ENCODE peak calls at places on chromosomes 12 and 14, in ten cellular contexts. A is CD4-positive, alpha-beta T cell; S is GM13977; I is brain microvascular endothelial cell; Q is transverse colon; J is choroid plexus epithelial cell; M is A549; O is GM10248; Y is left ventricle myocardium inferior; E is PC-9. L is an unnamed sample.

GRCh38 chr12:3551386-3551785 is 60.4 kb downstream of the PRMT8 start:
- DNase-seq in A (no peak), S (no peak), I (no peak), Q (no peak), J (no peak), M (no peak), O (no peak), Y (peak), E (no peak), L (no peak)

GRCh38 chr12:57864811-57865751 is 18.6 kb upstream of the CTDSP2 start:
- DNase-seq in A (no peak), S (peak), I (peak), Q (peak), J (peak), M (peak), O (peak), Y (peak), E (peak), L (peak)

GRCh38 chr12:30795660-30796507 is 41.1 kb upstream of the CAPRIN2 start:
- DNase-seq in A (no peak), S (peak), I (peak), Q (peak), J (peak), M (peak), O (peak), Y (peak), E (peak), L (no peak)

GRCh38 chr14:77037338-77037782 is 8.9 kb upstream of the IRF2BPL start:
- DNase-seq in A (no peak), S (no peak), I (no peak), Q (no peak), J (no peak), M (no peak), O (no peak), Y (no peak), E (no peak), L (no peak)

GRCh38 chr14:70698288-70698687 is 56.6 kb downstream of the TTC9 start:
- DNase-seq in A (no peak), S (no peak), I (peak), Q (peak), J (peak), M (peak), O (no peak), Y (peak), E (peak), L (no peak)

GRCh38 chr12:1800646-1801284 is 19.6 kb upstream of the LRTM2 start:
- DNase-seq in A (no peak), S (peak), I (peak), Q (peak), J (peak), M (peak), O (peak), Y (no peak), E (no peak), L (no peak)

GRCh38 chr12:49881400-49882247 is 22.1 kb downstream of the FAIM2 start:
- DNase-seq in A (no peak), S (no peak), I (no peak), Q (no peak), J (no peak), M (no peak), O (no peak), Y (no peak), E (no peak), L (no peak)

GRCh38 chr14:22012452-22012851 is 338.8 kb upstream of the OR4E1 start:
- DNase-seq in A (no peak), S (no peak), I (no peak), Q (no peak), J (no peak), M (no peak), O (no peak), Y (no peak), E (no peak), L (no peak)

GRCh38 chr12:49577589-49578315 is 9.8 kb upstream of the MCRS1 start:
- DNase-seq in A (no peak), S (no peak), I (no peak), Q (no peak), J (no peak), M (no peak), O (no peak), Y (no peak), E (no peak), L (no peak)

GRCh38 chr12:130850418-130851021 is 11.5 kb upstream of the STX2 start:
- DNase-seq in A (no peak), S (no peak), I (no peak), Q (no peak), J (no peak), M (no peak), O (no peak), Y (no peak), E (no peak), L (no peak)

GRCh38 chr14:77040995-77041744 is 12.7 kb upstream of the IRF2BPL start:
- DNase-seq in A (no peak), S (no peak), I (no peak), Q (peak), J (no peak), M (no peak), O (no peak), Y (no peak), E (no peak), L (no peak)

GRCh38 chr14:47675489-47676300 is at the start of gene MDGA2:
- DNase-seq in A (no peak), S (peak), I (peak), Q (no peak), J (peak), M (peak), O (peak), Y (no peak), E (no peak), L (no peak)

GRCh38 chr14:47676301-47676617 is 854 bp upstream of the MDGA2 start:
- DNase-seq in A (no peak), S (no peak), I (no peak), Q (no peak), J (no peak), M (no peak), O (no peak), Y (no peak), E (no peak), L (no peak)

GRCh38 chr14:47675239-47675488 is 241 bp downstream of the MDGA2 start:
- DNase-seq in A (no peak), S (no peak), I (no peak), Q (no peak), J (peak), M (no peak), O (no peak), Y (no peak), E (no peak), L (no peak)

GRCh38 chr14:47678993-47679392 is 3.6 kb upstream of the MDGA2 start:
- DNase-seq in A (no peak), S (no peak), I (no peak), Q (no peak), J (no peak), M (no peak), O (no peak), Y (no peak), E (no peak), L (no peak)

DNA sequence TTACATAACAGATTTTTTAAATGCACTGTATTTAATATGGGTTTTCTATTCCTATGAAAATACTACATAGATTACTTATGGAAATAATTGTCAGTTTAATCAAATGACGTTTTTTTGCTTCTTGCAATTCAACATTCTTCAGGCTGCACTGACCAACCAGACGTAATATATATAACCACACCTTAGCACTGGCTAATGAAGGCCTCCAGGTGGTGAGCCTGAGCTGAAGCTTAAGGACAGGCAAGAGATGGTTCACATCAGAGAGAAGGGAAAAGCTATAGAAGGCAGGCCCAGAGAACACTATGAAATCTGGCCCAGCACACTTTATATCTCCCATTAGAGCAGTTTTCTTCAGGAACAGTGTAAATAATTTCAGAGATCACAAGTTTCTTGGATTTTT is 2.8 kb upstream of the MDGA2 start:
- DNase-seq in A (no peak), S (no peak), I (no peak), Q (no peak), J (no peak), M (no peak), O (no peak), Y (no peak), E (no peak), L (no peak)
- TF ChIP-seq CTCF in A (no peak), S (no peak), I (no peak), Q (no peak), J (no peak), M (no peak), O (no peak), Y (no peak), E (peak), L (no peak)

DNA sequence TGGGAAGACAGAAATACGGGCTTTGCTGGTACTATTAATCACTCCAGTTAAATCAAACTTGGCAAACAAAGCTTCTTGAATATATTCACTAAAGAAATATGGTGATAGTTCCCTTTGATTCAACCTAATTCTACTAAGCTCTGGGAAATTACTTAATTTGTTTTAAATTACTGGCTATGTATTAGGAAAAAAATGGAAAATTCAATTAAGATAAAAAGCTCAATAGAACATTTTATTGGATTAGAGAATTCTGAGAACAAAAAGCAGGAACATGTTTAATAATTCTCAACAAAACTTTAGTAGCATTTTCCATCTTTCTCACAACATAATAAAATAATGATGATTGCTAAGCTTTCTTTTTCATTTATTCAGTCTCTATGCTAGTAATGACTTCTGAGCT is 30.2 kb downstream of the BDKRB1 start:
- DNase-seq in A (no peak), S (no peak), I (no peak), Q (no peak), J (no peak), M (no peak), O (no peak), Y (no peak), E (no peak), L (no peak)
- TF ChIP-seq CTCF in A (no peak), S (no peak), I (no peak), Q (no peak), J (no peak), M (no peak), O (no peak), Y (no peak), E (no peak), L (no peak)

GRCh38 chr12:111841750-111842555 is at the start of gene MAPKAPK5:
- DNase-seq in A (peak), S (peak), I (peak), Q (peak), J (peak), M (peak), O (peak), Y (peak), E (peak), L (peak)
- TF ChIP-seq CTCF in A (no peak), S (no peak), I (no peak), Q (no peak), J (no peak), M (no peak), O (no peak), Y (no peak), E (no peak), L (no peak)

DNA sequence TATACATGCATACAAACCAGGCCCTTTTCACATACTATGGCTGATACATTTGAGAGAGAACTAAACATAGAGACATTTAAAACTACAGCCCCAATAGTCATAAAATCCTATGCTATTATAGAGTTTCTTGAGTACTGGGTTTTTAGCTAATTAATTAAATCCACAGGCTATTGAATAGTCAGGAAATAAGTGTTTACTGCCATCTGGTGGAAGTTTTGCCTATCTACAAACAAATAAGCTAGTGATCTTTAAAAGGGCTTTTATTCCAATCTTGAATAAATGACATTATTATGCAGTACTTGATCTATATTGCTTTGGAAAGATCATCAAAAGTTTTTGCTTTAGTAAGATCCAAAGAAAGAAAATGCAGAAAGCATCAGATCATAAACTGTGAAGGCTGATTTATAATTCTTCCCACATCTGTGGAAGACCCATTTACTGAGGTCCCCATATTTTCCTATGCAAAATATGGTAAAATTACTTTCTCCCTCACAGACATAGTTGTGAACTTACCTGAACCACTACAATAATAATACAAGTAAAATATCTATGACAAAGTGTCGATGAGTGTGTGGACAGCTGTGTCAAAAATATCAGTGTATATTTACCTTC is 131.3 kb downstream of the ITPR2 start:
- DNase-seq in A (no peak), S (no peak), I (no peak), Q (no peak), J (peak), M (peak), O (peak), Y (no peak), E (peak), L (peak)
- TF ChIP-seq CTCF in A (peak), S (peak), I (peak), Q (peak), J (peak), M (peak), O (peak), Y (peak), E (peak), L (peak)

DNA sequence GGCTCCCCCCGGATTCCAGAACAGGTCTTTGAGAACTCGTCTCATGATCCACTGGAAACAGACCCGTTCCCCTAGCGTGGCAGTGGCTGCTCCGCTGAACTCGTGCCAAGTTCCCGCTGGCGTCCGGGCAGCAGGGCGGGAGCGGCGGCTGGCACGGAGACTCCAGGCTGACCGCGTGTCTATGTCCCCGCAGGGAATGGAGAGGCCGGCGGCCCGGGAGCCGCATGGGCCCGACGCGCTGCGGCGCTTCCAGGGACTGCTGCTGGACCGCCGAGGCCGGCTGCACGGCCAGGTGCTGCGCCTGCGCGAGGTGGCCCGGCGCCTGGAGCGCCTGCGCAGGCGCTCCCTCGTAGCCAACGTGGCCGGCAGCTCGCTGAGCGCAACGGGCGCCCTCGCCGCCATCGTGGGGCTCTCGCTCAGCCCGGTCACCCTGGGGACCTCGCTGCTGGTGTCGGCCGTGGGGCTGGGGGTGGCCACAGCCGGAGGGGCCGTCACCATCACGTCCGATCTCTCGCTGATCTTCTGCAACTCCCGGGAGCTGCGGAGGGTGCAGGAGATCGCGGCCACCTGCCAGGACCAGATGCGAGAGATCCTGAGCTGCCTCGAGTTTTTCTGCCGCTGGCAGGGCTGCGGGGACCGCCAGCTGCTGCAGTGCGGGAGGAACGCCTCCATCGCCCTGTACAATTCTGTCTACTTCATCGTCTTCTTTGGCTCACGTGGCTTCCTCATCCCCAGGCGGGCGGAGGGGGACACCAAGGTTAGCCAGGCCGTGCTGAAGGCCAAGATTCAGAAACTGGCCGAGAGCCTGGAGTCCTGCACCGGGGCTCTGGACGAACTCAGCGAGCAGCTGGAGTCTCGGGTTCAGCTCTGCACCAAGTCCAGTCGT is 1.5 kb downstream of the APOLD1 start:
- DNase-seq in A (peak), S (peak), I (peak), Q (peak), J (peak), M (peak), O (peak), Y (peak), E (peak), L (peak)
- TF ChIP-seq CTCF in A (no peak), S (no peak), I (no peak), Q (no peak), J (no peak), M (no peak), O (peak), Y (peak), E (no peak), L (no peak)